ENCODE peak calls at places on chromosomes 2 and 18, in four cellular contexts. O is GM12878, M is H1, N is K562. E is an unnamed sample.
A peak's percentile ranks its signal among the peaks of the same experiment; 100 is the strongest.

GRCh38 chr2:191488135-191488534 is 189.8 kb upstream of the NABP1 start:
- DNase-seq in O (no peak), M (no peak), N (no peak), E (no peak)

GRCh38 chr2:59734743-59735142 is 818.7 kb downstream of the BCL11A start:
- DNase-seq in O (no peak), M (no peak), N (no peak), E (no peak)

GRCh38 chr2:176167398-176167797 is 10.3 kb downstream of the HOXD3 start:
- DNase-seq in O (no peak), M (no peak), N (no peak), E (no peak)

GRCh38 chr18:8319798-8320477 is 289.3 kb upstream of the RAB12 start:
- DNase-seq in O (no peak), M (no peak), N (no peak), E (no peak)

GRCh38 chr2:218323526-218324472 is 31.5 kb upstream of the TMBIM1 start:
- DNase-seq in O (no peak), M (peak; percentile 73), N (no peak), E (no peak)

GRCh38 chr2:239341146-239341732 is 59.6 kb downstream of the HDAC4 start:
- DNase-seq in O (no peak), M (no peak), N (no peak), E (no peak)

GRCh38 chr2:145563752-145564615 is 1044.1 kb upstream of the ZEB2 start:
- DNase-seq in O (no peak), M (no peak), N (no peak), E (no peak)

GRCh38 chr18:77100751-77101355 is 31.7 kb downstream of the MBP start:
- DNase-seq in O (no peak), M (no peak), N (no peak), E (no peak)

GRCh38 chr2:51490576-51491234 is 458.8 kb upstream of the NRXN1 start:
- DNase-seq in O (no peak), M (no peak), N (no peak), E (no peak)

GRCh38 chr2:110679337-110679707 is 1.5 kb upstream of the BUB1 start:
- DNase-seq in O (no peak), M (no peak), N (peak; percentile 80), E (no peak)

GRCh38 chr2:64924178-64924934 is 64.8 kb upstream of the SLC1A4 start:
- DNase-seq in O (no peak), M (no peak), N (no peak), E (no peak)

GRCh38 chr2:72757177-72757775 is 68.6 kb downstream of the EXOC6B start:
- DNase-seq in O (no peak), M (no peak), N (peak; percentile 63), E (no peak)

GRCh38 chr2:35530615-35531135 is 824.9 kb upstream of the CRIM1 start:
- DNase-seq in O (no peak), M (no peak), N (no peak), E (no peak)

GRCh38 chr18:8435376-8435775 is 173.9 kb upstream of the RAB12 start:
- DNase-seq in O (no peak), M (no peak), N (no peak), E (no peak)

GRCh38 chr18:63168287-63168686 is 151.3 kb downstream of the BCL2 start:
- DNase-seq in O (no peak), M (no peak), N (no peak), E (no peak)

GRCh38 chr18:54957987-54958386 is 1.3 kb downstream of the CCDC68 start:
- DNase-seq in O (no peak), M (no peak), N (peak; percentile 19), E (no peak)

GRCh38 chr2:105519516-105519915 is 120.7 kb upstream of the FHL2 start:
- DNase-seq in O (no peak), M (no peak), N (no peak), E (no peak)

GRCh38 chr2:2898744-2899143 is 478.9 kb downstream of the EIPR1 start:
- DNase-seq in O (no peak), M (no peak), N (no peak), E (no peak)

GRCh38 chr18:60656563-60656962 is 284.0 kb upstream of the MC4R start:
- DNase-seq in O (no peak), M (no peak), N (no peak), E (no peak)

GRCh38 chr2:70717431-70718038 is 50.5 kb downstream of the ADD2 start:
- DNase-seq in O (no peak), M (peak; percentile 47), N (peak; percentile 89), E (no peak)

GRCh38 chr2:17079262-17079661 is 413.6 kb upstream of the CYRIA start:
- DNase-seq in O (no peak), M (no peak), N (no peak), E (no peak)

GRCh38 chr2:105739944-105740734 is 4.6 kb upstream of the NCK2 start:
- DNase-seq in O (no peak), M (no peak), N (no peak), E (no peak)

GRCh38 chr18:55228707-55229106 is 269.4 kb upstream of the CCDC68 start:
- DNase-seq in O (no peak), M (no peak), N (no peak), E (no peak)

GRCh38 chr2:17628349-17629261 is 88.1 kb downstream of the VSNL1 start:
- DNase-seq in O (no peak), M (no peak), N (no peak), E (no peak)

GRCh38 chr2:88857274-88857741 is 165.8 kb downstream of the RPIA start:
- DNase-seq in O (no peak), M (no peak), N (no peak), E (no peak)
- TF ChIP-seq SP1 in O (no peak), M (no peak), N (no peak), E (no peak)

GRCh38 chr2:43003702-43004101 is 211.3 kb upstream of the HAAO start:
- DNase-seq in O (no peak), M (no peak), N (no peak), E (no peak)

GRCh38 chr2:42999856-43000241 is 207.5 kb upstream of the HAAO start:
- DNase-seq in O (no peak), M (no peak), N (no peak), E (no peak)

GRCh38 chr2:43000242-43001054 is 208.1 kb upstream of the HAAO start:
- DNase-seq in O (no peak), M (no peak), N (no peak), E (no peak)

GRCh38 chr2:43001055-43001378 is 208.6 kb upstream of the HAAO start:
- DNase-seq in O (no peak), M (no peak), N (no peak), E (no peak)

GRCh38 chr2:43001787-43002468 is 209.5 kb upstream of the HAAO start:
- DNase-seq in O (no peak), M (no peak), N (no peak), E (no peak)
- H3K79me2 ChIP-seq in O (no peaks in the 10 kb centered on the region), M (no peaks in the 10 kb centered on the region), N (no peaks in the 10 kb centered on the region), E (no peaks in the 10 kb centered on the region)

GRCh38 chr2:1838426-1838825 is 94.1 kb upstream of the PXDN start:
- DNase-seq in O (no peak), M (no peak), N (no peak), E (no peak)

GRCh38 chr2:1840046-1840445 is 95.7 kb upstream of the PXDN start:
- DNase-seq in O (no peak), M (no peak), N (no peak), E (no peak)

GRCh38 chr2:1837022-1837421 is 92.7 kb upstream of the PXDN start:
- DNase-seq in O (no peak), M (no peak), N (no peak), E (no peak)

GRCh38 chr2:1837458-1837857 is 93.1 kb upstream of the PXDN start:
- DNase-seq in O (no peak), M (no peak), N (no peak), E (no peak)

GRCh38 chr2:1839066-1839756 is 94.9 kb upstream of the PXDN start:
- DNase-seq in O (no peak), M (no peak), N (peak; percentile 6), E (no peak)
- TF ChIP-seq SP1 in O (no peak), M (no peak), N (no peak), E (no peak)

GRCh38 chr2:216008387-216008786 is 5.0 kb downstream of the MREG start:
- DNase-seq in O (no peak), M (no peak), N (no peak), E (no peak)
- H3K79me2 ChIP-seq in O (peaks cover 84% of the 10 kb centered on the region), M (no peaks in the 10 kb centered on the region), N (no peaks in the 10 kb centered on the region), E (peaks cover 36% of the 10 kb centered on the region)

GRCh38 chr18:79512461-79513380 is 117.0 kb downstream of the NFATC1 start:
- DNase-seq in O (no peak), M (peak; percentile 39), N (no peak), E (no peak)
- TF ChIP-seq SP1 in O (no peak), M (no peak), N (no peak), E (no peak)

GRCh38 chr2:146651361-146651760 is 1193.5 kb upstream of the ACVR2A start:
- DNase-seq in O (no peak), M (no peak), N (no peak), E (no peak)
- H3K79me2 ChIP-seq in O (no peaks in the 10 kb centered on the region), M (no peaks in the 10 kb centered on the region), N (no peaks in the 10 kb centered on the region), E (no peaks in the 10 kb centered on the region)

DNA sequence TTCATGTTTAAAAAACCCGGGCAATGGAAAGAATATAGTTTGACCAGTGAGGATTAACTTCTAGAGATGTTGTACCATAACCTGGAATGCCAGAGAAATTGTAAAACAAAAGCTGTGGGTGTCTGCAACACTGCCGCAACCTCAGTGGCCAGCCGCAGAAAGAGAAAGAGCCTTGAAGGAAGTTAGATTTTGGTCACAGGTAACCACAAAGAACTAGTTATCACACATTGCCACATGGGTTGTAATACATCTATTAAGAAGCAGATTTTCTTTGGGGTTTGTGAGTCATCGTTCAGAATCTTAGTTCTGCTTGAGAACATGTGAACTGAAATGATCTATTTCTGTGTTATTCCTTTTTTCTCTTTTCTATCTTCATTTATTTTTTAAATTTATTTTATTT is 222.9 kb upstream of the AGAP1 start:
- DNase-seq in O (peak; percentile 25), M (no peak), N (peak; percentile 3), E (no peak)
- TF ChIP-seq SP1 in O (no peak), M (no peak), N (no peak), E (no peak)